ENCODE peak calls at places on chromosomes 11 and 22, in seven cellular contexts. O, Z, L, E, D, G and V are unnamed samples.
A peak's percentile ranks its signal among the peaks of the same experiment; 100 is the strongest.

GRCh38 chr11:7484645-7485044 is 661 bp upstream of the OLFML1 start:
- DNase-seq in O (no peak), L (no peak), G (peak; percentile 64), E (no peak), D (no peak), Z (no peak), V (no peak)

GRCh38 chr11:68008381-68009337 is 1.5 kb upstream of the ALDH3B1 start:
- DNase-seq in Z (no peak), E (no peak), D (no peak), G (no peak), O (peak; percentile 94), L (no peak), V (peak; percentile 43)

GRCh38 chr11:1701041-1701807 is 4.2 kb downstream of the KRTAP5-6 start:
- DNase-seq in L (no peak), G (no peak), D (no peak), E (no peak), Z (no peak), O (no peak), V (no peak)

GRCh38 chr11:95682552-95682951 is 107.0 kb downstream of the FAM76B start:
- DNase-seq in D (no peak), Z (no peak), E (peak; percentile 92), L (no peak), O (no peak), G (no peak), V (no peak)

GRCh38 chr11:113896156-113896879 is 8.3 kb upstream of the HTR3B start:
- DNase-seq in G (peak; percentile 77), L (peak; percentile 48), O (no peak), E (peak; percentile 34), Z (peak; percentile 63), D (peak; percentile 10), V (peak; percentile 73)

GRCh38 chr11:68796779-68797178 is 44.9 kb downstream of the CPT1A start:
- DNase-seq in E (no peak), L (no peak), Z (no peak), G (no peak), O (no peak), D (no peak), V (no peak)

GRCh38 chr11:91459840-91460239 is 764.8 kb upstream of the FAT3 start:
- DNase-seq in L (no peak), E (no peak), G (no peak), D (no peak), Z (no peak), O (no peak), V (no peak)

GRCh38 chr11:122071680-122072321 is 44.2 kb downstream of the BLID start:
- DNase-seq in O (no peak), Z (no peak), G (peak; percentile 12), D (no peak), L (no peak), E (no peak), V (no peak)

GRCh38 chr11:119567667-119568582 is 145.0 kb upstream of the THY1 start:
- DNase-seq in L (no peak), D (no peak), G (peak; percentile 16), O (no peak), Z (peak; percentile 67), E (no peak), V (peak; percentile 88)

GRCh38 chr11:78000193-78000592 is 5.7 kb upstream of the INTS4 start:
- DNase-seq in G (peak; percentile 92), O (peak; percentile 63), Z (peak; percentile 78), D (peak; percentile 68), L (peak; percentile 68), E (peak; percentile 74), V (peak; percentile 87)

GRCh38 chr11:122439911-122440782 is 215.4 kb upstream of the UBASH3B start:
- DNase-seq in G (peak; percentile 89), E (peak; percentile 10), Z (peak; percentile 76), D (no peak), O (no peak), L (no peak), V (no peak)

GRCh38 chr11:68022531-68022930 is 8.0 kb upstream of the NDUFS8 start:
- DNase-seq in L (no peak), O (no peak), Z (no peak), D (no peak), E (no peak), G (no peak), V (no peak)

GRCh38 chr11:129700701-129701100 is 114.9 kb upstream of the TMEM45B start:
- DNase-seq in Z (no peak), E (no peak), D (no peak), O (no peak), L (peak; percentile 2), G (no peak), V (no peak)

GRCh38 chr11:113176971-113177370 is 137.4 kb upstream of the TTC12 start:
- DNase-seq in E (no peak), Z (no peak), G (no peak), L (no peak), D (no peak), O (no peak), V (no peak)

GRCh38 chr11:110429614-110430266 is at the start of gene FDX1:
- DNase-seq in D (peak; percentile 51), O (peak; percentile 85), E (peak; percentile 84), G (peak; percentile 91), Z (peak; percentile 90), L (peak; percentile 94), V (peak; percentile 97)

DNA sequence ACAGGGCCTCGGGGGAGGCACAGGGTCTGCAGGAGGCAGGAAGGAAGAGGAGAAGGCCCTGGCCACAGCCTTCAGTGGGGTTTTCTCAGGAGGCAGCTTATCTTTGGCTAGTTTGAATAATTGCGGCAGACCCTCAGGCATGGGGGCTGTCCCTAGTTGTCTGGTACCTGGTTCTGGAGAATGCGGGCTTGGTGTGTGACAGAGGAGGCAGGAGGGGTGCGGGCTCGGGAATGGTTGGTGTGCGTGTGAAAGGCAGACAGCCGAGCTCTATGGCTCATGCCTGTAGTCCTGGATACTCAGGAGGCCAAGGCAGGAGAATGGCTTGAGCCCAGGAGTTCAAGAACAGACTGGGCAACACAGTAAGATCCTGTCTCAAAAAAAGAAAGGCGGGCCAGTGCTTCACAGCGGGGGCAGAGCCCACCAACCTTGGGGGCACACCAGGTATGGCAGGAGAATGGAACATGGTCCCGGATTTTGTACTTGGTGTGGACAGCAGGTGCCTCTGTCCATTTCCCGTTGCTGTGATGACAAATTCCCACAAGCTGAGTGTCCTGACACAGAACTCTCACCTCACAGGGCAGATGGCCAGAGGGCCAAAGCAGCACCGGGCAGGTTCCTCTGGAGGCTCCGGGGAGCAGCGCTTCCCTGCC is 640.6 kb downstream of the TBC1D22A start:
- DNase-seq in O (no peak), D (no peak), Z (no peak), L (no peak), E (no peak), G (no peak), V (no peak)
- H3K4me2 ChIP-seq in O (no peak overlapping the region), D (no peak overlapping the region), Z (no peak overlapping the region), L (no peak overlapping the region), E (no peak overlapping the region), G (no peak overlapping the region), V (no peak overlapping the region)

GRCh38 chr11:102116453-102117205 is 6.4 kb downstream of the YAP1 start:
- DNase-seq in Z (no peak), G (no peak), O (no peak), L (no peak), D (no peak), E (no peak), V (no peak)
- H3K4me1 ChIP-seq in Z (peaks cover 79% of the 10 kb centered on the region), G (peaks cover 77% of the 10 kb centered on the region), O (no peaks in the 10 kb centered on the region), L (no peaks in the 10 kb centered on the region), D (peaks cover 93% of the 10 kb centered on the region), E (peaks cover 13% of the 10 kb centered on the region), V (no peaks in the 10 kb centered on the region)

GRCh38 chr11:16861867-16862266 is 123.4 kb downstream of the C11orf58 start:
- DNase-seq in L (peak; percentile 24), Z (no peak), G (no peak), O (no peak), E (no peak), D (no peak), V (no peak)
- H3K4me2 ChIP-seq in L (no peak overlapping the region), Z (no peak overlapping the region), G (no peak overlapping the region), O (no peak overlapping the region), E (no peak overlapping the region), D (no peak overlapping the region), V (no peak overlapping the region)

GRCh38 chr11:118447423-118447822 is 11.1 kb downstream of the KMT2A start:
- DNase-seq in O (no peak), L (no peak), D (no peak), Z (no peak), G (no peak), E (no peak), V (no peak)
- H3K4me1 ChIP-seq in O (peaks cover 11% of the 10 kb centered on the region), L (peaks cover 4% of the 10 kb centered on the region), D (no peaks in the 10 kb centered on the region), Z (peaks cover 4% of the 10 kb centered on the region), G (peaks cover 5% of the 10 kb centered on the region), E (peaks cover 4% of the 10 kb centered on the region), V (no peaks in the 10 kb centered on the region)

GRCh38 chr22:41598891-41599635 is 9.4 kb upstream of the PMM1 start:
- DNase-seq in E (no peak), L (no peak), D (no peak), G (no peak), O (no peak), Z (no peak), V (no peak)
- H3K4me2 ChIP-seq in E (no peak overlapping the region), L (no peak overlapping the region), D (no peak overlapping the region), G (no peak overlapping the region), O (no peak overlapping the region), Z (no peak overlapping the region), V (no peak overlapping the region)

GRCh38 chr22:39242389-39242808 is 2.4 kb downstream of the PDGFB start:
- DNase-seq in E (no peak), O (peak; percentile 32), L (no peak), G (peak; percentile 77), Z (no peak), D (no peak), V (no peak)
- H3K4me1 ChIP-seq in E (peaks cover 45% of the 10 kb centered on the region), O (peaks cover 35% of the 10 kb centered on the region), L (peaks cover 22% of the 10 kb centered on the region), G (peaks cover 28% of the 10 kb centered on the region), Z (peaks cover 32% of the 10 kb centered on the region), D (peaks cover 64% of the 10 kb centered on the region), V (peaks cover 11% of the 10 kb centered on the region)

GRCh38 chr11:116396332-116396731 is 376.5 kb downstream of the BUD13 start:
- DNase-seq in Z (peak; percentile 42), G (no peak), D (no peak), L (no peak), E (peak; percentile 70), O (no peak), V (no peak)

GRCh38 chr11:116397556-116398167 is 375.1 kb downstream of the BUD13 start:
- DNase-seq in L (no peak), D (no peak), O (no peak), Z (no peak), E (no peak), G (no peak), V (no peak)

GRCh38 chr11:116406042-116406441 is 366.7 kb downstream of the BUD13 start:
- DNase-seq in D (no peak), L (no peak), G (no peak), O (no peak), Z (no peak), E (no peak), V (no peak)

GRCh38 chr11:116404143-116404800 is 368.5 kb downstream of the BUD13 start:
- DNase-seq in D (no peak), E (no peak), O (no peak), G (no peak), Z (no peak), L (no peak), V (no peak)

GRCh38 chr11:116400081-116400480 is 372.7 kb downstream of the BUD13 start:
- DNase-seq in D (no peak), G (no peak), Z (no peak), E (no peak), O (no peak), L (no peak), V (no peak)
- H3K4me2 ChIP-seq in D (no peak overlapping the region), G (no peak overlapping the region), Z (no peak overlapping the region), E (no peak overlapping the region), O (no peak overlapping the region), L (no peak overlapping the region), V (no peak overlapping the region)

GRCh38 chr11:82974135-82974534 is 72.6 kb downstream of the DDIAS start:
- DNase-seq in O (no peak), D (no peak), G (no peak), Z (no peak), E (no peak), L (no peak), V (no peak)
- H3K4me1 ChIP-seq in O (peaks cover 39% of the 10 kb centered on the region), D (peaks cover 5% of the 10 kb centered on the region), G (no peaks in the 10 kb centered on the region), Z (no peaks in the 10 kb centered on the region), E (peaks cover 6% of the 10 kb centered on the region), L (no peaks in the 10 kb centered on the region), V (peaks cover 28% of the 10 kb centered on the region)